ENCODE peak calls at places on chromosomes 2 and 18, in six cellular contexts. I, Y, T, M, R and V are unnamed samples.
A peak's percentile ranks its signal among the peaks of the same experiment; 100 is the strongest.

GRCh38 chr2:12676771-12677170 is 40.0 kb upstream of the TRIB2 start:
- DNase-seq in I (no peak), Y (no peak), T (no peak), M (no peak), R (no peak), V (no peak)

GRCh38 chr2:157837851-157838441 is 38.2 kb downstream of the ACVR1 start:
- DNase-seq in I (peak; percentile 66), Y (no peak), T (peak; percentile 22), M (peak; percentile 11), R (peak; percentile 66), V (peak; percentile 35)

GRCh38 chr2:219689676-219690628 is 62.5 kb downstream of the SLC4A3 start:
- DNase-seq in I (peak; percentile 76), Y (peak; percentile 61), T (peak; percentile 56), M (peak; percentile 56), R (peak; percentile 51), V (peak; percentile 71)

GRCh38 chr18:48834421-48835011 is 116.2 kb downstream of the SMAD7 start:
- DNase-seq in I (peak; percentile 87), Y (no peak), T (peak; percentile 89), M (peak; percentile 94), R (no peak), V (no peak)

GRCh38 chr2:105568323-105568610 is 169.4 kb upstream of the FHL2 start:
- DNase-seq in I (no peak), Y (no peak), T (peak; percentile 3), M (no peak), R (no peak), V (no peak)

GRCh38 chr2:149955201-149955600 is 367.6 kb upstream of the MMADHC start:
- DNase-seq in I (no peak), Y (no peak), T (peak; percentile 4), M (no peak), R (no peak), V (no peak)

GRCh38 chr2:41963661-41964525 is 83.9 kb upstream of the PKDCC start:
- DNase-seq in I (peak; percentile 66), Y (peak; percentile 59), T (peak; percentile 77), M (no peak), R (peak; percentile 32), V (peak; percentile 90)

GRCh38 chr2:196170202-196170680 is 1.1 kb downstream of the STK17B start:
- DNase-seq in I (peak; percentile 81), Y (peak; percentile 45), T (peak; percentile 64), M (peak; percentile 45), R (peak; percentile 28), V (peak; percentile 49)

GRCh38 chr2:160652236-160652635 is 158.6 kb upstream of the RBMS1 start:
- DNase-seq in I (no peak), Y (no peak), T (peak; percentile 58), M (peak; percentile 91), R (no peak), V (no peak)

GRCh38 chr2:221572821-221573429 is 821 bp upstream of the EPHA4 start:
- DNase-seq in I (peak; percentile 48), Y (peak; percentile 82), T (peak; percentile 52), M (peak; percentile 49), R (no peak), V (peak; percentile 63)

GRCh38 chr2:98601532-98602132 is 6.7 kb downstream of the COA5 start:
- DNase-seq in I (peak; percentile 41), Y (peak; percentile 68), T (peak; percentile 21), M (peak; percentile 33), R (peak; percentile 69), V (peak; percentile 59)

GRCh38 chr2:217740178-217740577 is 262.6 kb downstream of the TNS1 start:
- DNase-seq in I (no peak), Y (no peak), T (no peak), M (no peak), R (no peak), V (no peak)

GRCh38 chr2:25380023-25380422 is 38.3 kb upstream of the DNMT3A start:
- DNase-seq in I (no peak), Y (no peak), T (no peak), M (no peak), R (no peak), V (no peak)

GRCh38 chr2:133457862-133458261 is 110.4 kb downstream of the NCKAP5 start:
- DNase-seq in I (no peak), Y (no peak), T (no peak), M (no peak), R (no peak), V (no peak)

GRCh38 chr18:67104700-67105284 is 411.7 kb downstream of the DSEL start:
- DNase-seq in I (peak; percentile 80), Y (peak; percentile 82), T (peak; percentile 52), M (peak; percentile 58), R (peak; percentile 55), V (peak; percentile 90)

GRCh38 chr2:62824378-62824777 is 118.9 kb downstream of the EHBP1 start:
- DNase-seq in I (no peak), Y (no peak), T (no peak), M (no peak), R (no peak), V (no peak)

GRCh38 chr2:217332392-217332791 is 472.5 kb upstream of the TNP1 start:
- DNase-seq in I (no peak), Y (no peak), T (no peak), M (no peak), R (no peak), V (no peak)

GRCh38 chr2:105417789-105418475 is 19.1 kb upstream of the FHL2 start:
- DNase-seq in I (peak; percentile 63), Y (no peak), T (peak; percentile 69), M (peak; percentile 54), R (no peak), V (no peak)

GRCh38 chr2:199382091-199382490 is 75.6 kb downstream of the SATB2 start:
- DNase-seq in I (no peak), Y (no peak), T (peak; percentile 3), M (no peak), R (no peak), V (no peak)

GRCh38 chr2:46462936-46463335 is 16.4 kb upstream of the TMEM247 start:
- DNase-seq in I (peak; percentile 73), Y (no peak), T (no peak), M (no peak), R (no peak), V (no peak)

GRCh38 chr18:5424903-5425302 is 118.9 kb downstream of the EPB41L3 start:
- DNase-seq in I (peak; percentile 64), Y (peak; percentile 66), T (peak; percentile 36), M (no peak), R (peak; percentile 26), V (peak; percentile 62)

GRCh38 chr2:235594041-235594440 is 100.2 kb downstream of the AGAP1 start:
- DNase-seq in I (peak; percentile 93), Y (peak; percentile 80), T (peak; percentile 77), M (peak; percentile 48), R (peak; percentile 80), V (peak; percentile 91)

GRCh38 chr18:2112435-2113045 is 458.8 kb downstream of the METTL4 start:
- DNase-seq in I (no peak), Y (no peak), T (peak; percentile 26), M (peak; percentile 63), R (no peak), V (no peak)

GRCh38 chr2:586518-587370 is 90.5 kb downstream of the TMEM18 start:
- DNase-seq in I (no peak), Y (peak; percentile 64), T (no peak), M (no peak), R (peak; percentile 53), V (peak; percentile 39)

GRCh38 chr2:124149571-124149970 is 124.5 kb downstream of the CNTNAP5 start:
- DNase-seq in I (no peak), Y (no peak), T (no peak), M (no peak), R (no peak), V (peak; percentile 13)

DNA sequence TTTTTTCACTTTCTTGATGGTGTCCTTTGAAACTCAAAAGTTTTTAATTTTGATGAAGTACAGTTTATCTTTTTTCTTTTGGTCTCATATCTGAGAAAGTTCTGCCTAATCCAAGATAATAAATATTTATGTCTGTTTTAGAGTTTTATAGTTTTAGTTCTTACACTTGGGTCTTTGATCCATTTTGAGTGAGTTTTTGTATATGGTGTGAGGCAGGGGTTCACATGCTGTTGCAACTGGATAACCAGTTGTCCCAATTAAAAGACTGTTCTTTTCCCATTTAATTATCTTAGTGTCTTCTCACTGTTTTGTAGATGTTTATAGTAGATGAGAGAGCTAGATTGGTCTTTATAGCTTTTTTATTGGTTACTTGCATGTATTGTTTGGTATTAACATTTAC is 43.6 kb downstream of the TET3 start:
- DNase-seq in I (no peak), Y (no peak), T (no peak), M (no peak), R (no peak), V (no peak)
- H4K20me1 ChIP-seq in I (no peaks in the 10 kb centered on the region), Y (peaks cover 46% of the 10 kb centered on the region), T (peaks cover 64% of the 10 kb centered on the region), M (no peaks in the 10 kb centered on the region), R (no peaks in the 10 kb centered on the region), V (peaks cover 47% of the 10 kb centered on the region)

DNA sequence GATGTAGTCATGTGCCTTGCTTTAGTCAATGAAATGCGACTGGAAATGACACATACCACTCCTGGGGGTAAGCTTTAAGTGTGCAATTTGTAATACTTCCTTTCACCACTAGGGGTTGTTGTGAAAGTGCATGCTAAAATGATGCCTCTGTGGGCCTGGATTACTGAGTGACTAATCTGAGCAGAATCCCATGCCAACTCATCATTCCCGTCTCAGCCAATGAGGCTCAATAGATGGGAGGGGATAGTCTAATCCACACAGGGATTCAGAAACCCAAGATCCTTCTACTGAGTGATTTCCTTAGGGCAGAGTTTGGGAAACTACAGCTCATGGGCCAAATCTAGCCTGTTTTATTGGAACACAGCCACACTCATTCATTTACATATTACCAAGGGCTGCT is 54.0 kb downstream of the HRH4 start:
- DNase-seq in I (peak; percentile 37), Y (peak; percentile 52), T (peak; percentile 22), M (peak; percentile 81), R (peak; percentile 30), V (no peak)
- TF ChIP-seq EZH2 in I (no peak), Y (no peak), T (no peak), M (no peak), R (no peak), V (no peak)

GRCh38 chr18:35971661-35972196 is 750 bp upstream of the RMP24 start:
- DNase-seq in I (no peak), Y (no peak), T (no peak), M (no peak), R (peak; percentile 10), V (peak; percentile 13)

GRCh38 chr18:35973650-35974049 is 1.2 kb downstream of the RMP24 start:
- DNase-seq in I (no peak), Y (no peak), T (no peak), M (no peak), R (no peak), V (no peak)

GRCh38 chr18:35969676-35970075 is 2.8 kb upstream of the RMP24 start:
- DNase-seq in I (no peak), Y (no peak), T (no peak), M (peak; percentile 40), R (no peak), V (no peak)

GRCh38 chr18:35972197-35973000 is at the start of gene RMP24:
- DNase-seq in I (peak; percentile 97), Y (peak; percentile 96), T (peak; percentile 90), M (peak; percentile 95), R (peak; percentile 94), V (peak; percentile 97)

GRCh38 chr18:35974181-35974580 is 1.7 kb downstream of the RMP24 start:
- DNase-seq in I (no peak), Y (no peak), T (no peak), M (no peak), R (no peak), V (no peak)
- H3K4me2 ChIP-seq in I (no peak overlapping the region), Y (peak overlapping the region; percentile 86), T (peak overlapping the region; percentile 95), M (peak overlapping the region; percentile 75), R (peak overlapping the region; percentile 87), V (peak overlapping the region; percentile 87)

DNA sequence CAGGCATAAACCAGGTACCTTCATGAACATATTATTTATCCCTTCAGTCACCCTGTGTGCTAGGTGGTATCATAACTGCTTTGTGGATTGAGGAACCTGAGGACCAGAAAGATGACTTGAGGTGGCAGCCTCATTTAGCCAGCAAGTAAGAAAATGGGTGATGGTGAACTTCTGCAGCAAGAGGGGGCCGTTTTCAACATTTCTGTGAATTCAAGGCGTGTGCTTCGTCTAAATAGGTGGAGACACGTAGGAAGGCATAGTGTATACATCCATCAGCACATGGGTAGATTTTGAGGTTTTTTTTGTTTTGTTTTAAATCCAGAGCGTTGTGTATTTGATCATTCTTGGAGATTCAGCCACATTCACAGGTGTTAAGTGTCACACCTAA is 118.7 kb downstream of the SPTBN1 start:
- DNase-seq in I (no peak), Y (no peak), T (no peak), M (no peak), R (no peak), V (no peak)
- H4K20me1 ChIP-seq in I (no peaks in the 10 kb centered on the region), Y (peaks cover 85% of the 10 kb centered on the region), T (peaks cover 26% of the 10 kb centered on the region), M (no peaks in the 10 kb centered on the region), R (peaks cover 92% of the 10 kb centered on the region), V (peaks cover 7% of the 10 kb centered on the region)